ENCODE peak calls at places on chromosomes 4 and X, in nine cellular contexts. X, M, J, V, T, B, I, N and U are unnamed samples.

GRCh38 chr4:65954416-65954815 is 284.1 kb upstream of the EPHA5 start:
- DNase-seq in X (no peak), M (peak), J (no peak), V (no peak), T (no peak), B (no peak), I (no peak), N (no peak), U (no peak)

GRCh38 chr4:76589402-76589801 is 154.4 kb downstream of the SHROOM3 start:
- DNase-seq in X (no peak), M (peak), J (no peak), V (peak), T (peak), B (no peak), I (no peak), N (no peak), U (peak)

GRCh38 chrX:103446665-103447302 is 70.4 kb downstream of the BEX3 start:
- DNase-seq in X (no peak), M (peak), J (no peak), V (no peak), T (no peak), B (no peak), I (no peak), N (no peak), U (peak)

GRCh38 chr4:108917255-108917654 is 154.4 kb upstream of the ETNPPL start:
- DNase-seq in X (no peak), M (no peak), J (no peak), V (no peak), T (no peak), B (no peak), I (no peak), N (no peak), U (no peak)

GRCh38 chr4:105291920-105292319 is 145.2 kb downstream of the TET2 start:
- DNase-seq in X (no peak), M (no peak), J (no peak), V (no peak), T (no peak), B (no peak), I (no peak), N (no peak), U (no peak)

GRCh38 chrX:112735147-112735546 is 55.4 kb upstream of the LHFPL1 start:
- DNase-seq in X (no peak), M (no peak), J (no peak), V (no peak), T (no peak), B (no peak), I (no peak), N (no peak), U (no peak)

GRCh38 chr4:119314356-119314755 is 7.6 kb downstream of the FABP2 start:
- DNase-seq in X (peak), M (peak), J (peak), V (no peak), T (peak), B (no peak), I (peak), N (no peak), U (no peak)

GRCh38 chr4:17265139-17265538 is 246.8 kb downstream of the QDPR start:
- DNase-seq in X (no peak), M (no peak), J (no peak), V (no peak), T (no peak), B (no peak), I (no peak), N (no peak), U (no peak)

GRCh38 chr4:7360802-7361201 is 73.9 kb downstream of the PSAPL1 start:
- DNase-seq in X (no peak), M (no peak), J (no peak), V (no peak), T (no peak), B (no peak), I (no peak), N (no peak), U (no peak)

GRCh38 chr4:19547463-19547862 is 704.2 kb upstream of the SLIT2 start:
- DNase-seq in X (no peak), M (no peak), J (no peak), V (no peak), T (no peak), B (no peak), I (no peak), N (no peak), U (no peak)